ENCODE peak calls at places on chromosomes 6 and 20, in four cellular contexts. G is left ventricle myocardium inferior, S is psoas muscle, R is mammary epithelial cell. X is an unnamed sample.

GRCh38 chr6:54916858-54917257 is 70.3 kb downstream of the FAM83B start:
- DNase-seq in G (no peak), S (no peak), R (peak; percentile 84), X (no peak)

GRCh38 chr6:12422848-12423247 is 132.7 kb downstream of the EDN1 start:
- DNase-seq in G (no peak), S (no peak), R (no peak), X (no peak)

GRCh38 chr6:93105017-93105416 is 314.3 kb downstream of the EPHA7 start:
- DNase-seq in G (no peak), S (no peak), R (no peak), X (no peak)

GRCh38 chr6:17656092-17656491 is 50.6 kb downstream of the NUP153 start:
- DNase-seq in G (no peak), S (no peak), R (peak; percentile 1), X (no peak)

GRCh38 chr6:143397229-143398222 is 53.0 kb downstream of the ADAT2 start:
- DNase-seq in G (no peak), S (peak; percentile 59), R (peak; percentile 100), X (peak; percentile 91)

GRCh38 chr20:25576783-25577530 is 8.4 kb downstream of the NINL start:
- DNase-seq in G (no peak), S (no peak), R (no peak), X (peak; percentile 59)

GRCh38 chr20:3857405-3857804 is 10.8 kb downstream of the MAVS start:
- DNase-seq in G (no peak), S (no peak), R (no peak), X (no peak)

GRCh38 chr20:40990542-40991120 is 38.0 kb upstream of the TOP1 start:
- DNase-seq in G (peak; percentile 73), S (peak; percentile 74), R (peak; percentile 82), X (peak; percentile 88)

GRCh38 chr6:90100059-90100665 is 196.5 kb downstream of the BACH2 start:
- DNase-seq in G (no peak), S (no peak), R (peak; percentile 51), X (no peak)

GRCh38 chr6:129546702-129547101 is 163.3 kb downstream of the ARHGAP18 start:
- DNase-seq in G (no peak), S (no peak), R (no peak), X (no peak)

GRCh38 chr6:79672631-79673065 is 41.5 kb downstream of the SH3BGRL2 start:
- DNase-seq in G (no peak), S (no peak), R (peak; percentile 46), X (no peak)

GRCh38 chr6:2842139-2842552 is 483 bp upstream of the SERPINB1 start:
- DNase-seq in G (no peak), S (no peak), R (no peak), X (no peak)

GRCh38 chr6:70424296-70424695 is 11.0 kb downstream of the FAM135A start:
- DNase-seq in G (no peak), S (no peak), R (no peak), X (no peak)

GRCh38 chr6:167324111-167324510 is 775 bp upstream of the TTLL2 start:
- DNase-seq in G (no peak), S (no peak), R (no peak), X (no peak)

GRCh38 chr20:17614812-17615644 is 45.2 kb downstream of the DSTN start:
- DNase-seq in G (no peak), S (no peak), R (no peak), X (peak; percentile 81)

GRCh38 chr6:46103437-46103836 is 26.4 kb upstream of the ENPP4 start:
- DNase-seq in G (no peak), S (no peak), R (no peak), X (no peak)

GRCh38 chr6:19472850-19473249 is 364.3 kb upstream of the ID4 start:
- DNase-seq in G (no peak), S (no peak), R (no peak), X (no peak)

GRCh38 chr6:16836186-16836981 is 75.1 kb upstream of the ATXN1 start:
- DNase-seq in G (no peak), S (no peak), R (no peak), X (no peak)

GRCh38 chr6:22828179-22829062 is 259.1 kb downstream of the HDGFL1 start:
- DNase-seq in G (no peak), S (no peak), R (peak; percentile 97), X (peak; percentile 75)

GRCh38 chr20:17358854-17359253 is 132.0 kb downstream of the PCSK2 start:
- DNase-seq in G (no peak), S (no peak), R (no peak), X (no peak)

GRCh38 chr20:52996130-52996529 is 24.0 kb downstream of the TSHZ2 start:
- DNase-seq in G (no peak), S (no peak), R (no peak), X (no peak)

GRCh38 chr6:32886674-32887383 is 32.8 kb downstream of the PSMB9 start:
- DNase-seq in G (no peak), S (peak; percentile 27), R (peak; percentile 63), X (peak; percentile 71)

GRCh38 chr6:109308018-109308492 is 74.2 kb downstream of the CD164 start:
- DNase-seq in G (no peak), S (peak; percentile 55), R (peak; percentile 58), X (no peak)

GRCh38 chr6:21219856-21220255 is 373.7 kb upstream of the SOX4 start:
- DNase-seq in G (no peak), S (no peak), R (peak; percentile 31), X (no peak)

GRCh38 chr6:21219241-21219640 is 374.3 kb upstream of the SOX4 start:
- DNase-seq in G (no peak), S (no peak), R (no peak), X (no peak)

GRCh38 chr6:21214738-21215448 is 378.7 kb upstream of the SOX4 start:
- DNase-seq in G (no peak), S (no peak), R (peak; percentile 33), X (no peak)

DNA sequence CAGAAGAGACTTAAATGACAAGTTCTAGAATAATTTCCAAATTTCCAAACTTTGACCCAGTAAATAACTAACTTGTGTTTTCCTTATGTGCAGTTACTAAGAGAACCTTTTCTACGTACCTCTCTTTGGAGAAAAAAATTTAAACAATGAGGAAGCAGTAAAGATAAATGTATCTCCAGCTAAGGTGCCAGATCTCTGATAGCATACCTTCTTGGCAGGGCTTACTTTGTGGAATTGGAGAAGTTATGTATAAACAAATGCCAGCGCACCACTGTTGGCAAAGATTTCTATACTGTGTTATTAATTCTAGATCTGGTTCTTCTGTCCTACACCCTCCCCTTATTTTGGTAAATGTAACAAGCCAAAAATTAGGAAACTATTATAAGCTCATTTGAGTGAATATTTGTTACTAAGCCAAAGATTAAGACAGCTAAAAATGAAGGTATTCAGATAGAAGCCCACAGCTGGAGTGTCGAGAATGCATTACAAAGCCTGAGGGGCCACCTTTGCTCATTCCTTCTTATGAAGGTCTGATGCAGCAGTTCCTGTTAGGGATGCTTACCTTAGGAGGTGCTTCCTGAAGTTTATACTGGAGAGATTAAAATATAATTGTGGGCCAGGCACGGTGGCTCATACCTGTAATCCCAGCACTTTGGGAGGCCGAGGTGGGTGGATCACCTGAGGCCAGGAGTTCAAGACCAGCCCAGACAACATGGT is 373.1 kb upstream of the SOX4 start:
- DNase-seq in G (no peak), S (no peak), R (no peak), X (no peak)
- H3K4me3 ChIP-seq in G (no peak overlapping the region), S (no peak overlapping the region), R (no peak overlapping the region), X (no peak overlapping the region)

GRCh38 chr6:137808836-137809315 is 58.2 kb upstream of the TNFAIP3 start:
- DNase-seq in G (no peak), S (no peak), R (no peak), X (no peak)

GRCh38 chr6:137813308-137813707 is 53.8 kb upstream of the TNFAIP3 start:
- DNase-seq in G (no peak), S (no peak), R (peak; percentile 99), X (no peak)

GRCh38 chr6:137810554-137811120 is 56.4 kb upstream of the TNFAIP3 start:
- DNase-seq in G (no peak), S (no peak), R (no peak), X (no peak)

GRCh38 chr6:137811912-137812553 is 55.0 kb upstream of the TNFAIP3 start:
- DNase-seq in G (no peak), S (no peak), R (no peak), X (no peak)

GRCh38 chr6:137811121-137811911 is 55.7 kb upstream of the TNFAIP3 start:
- DNase-seq in G (peak; percentile 33), S (peak; percentile 49), R (peak; percentile 93), X (peak; percentile 89)
- H3K27ac ChIP-seq in G (no peak overlapping the region), S (no peak overlapping the region), R (peak overlapping the region; percentile 89), X (no peak overlapping the region)

DNA sequence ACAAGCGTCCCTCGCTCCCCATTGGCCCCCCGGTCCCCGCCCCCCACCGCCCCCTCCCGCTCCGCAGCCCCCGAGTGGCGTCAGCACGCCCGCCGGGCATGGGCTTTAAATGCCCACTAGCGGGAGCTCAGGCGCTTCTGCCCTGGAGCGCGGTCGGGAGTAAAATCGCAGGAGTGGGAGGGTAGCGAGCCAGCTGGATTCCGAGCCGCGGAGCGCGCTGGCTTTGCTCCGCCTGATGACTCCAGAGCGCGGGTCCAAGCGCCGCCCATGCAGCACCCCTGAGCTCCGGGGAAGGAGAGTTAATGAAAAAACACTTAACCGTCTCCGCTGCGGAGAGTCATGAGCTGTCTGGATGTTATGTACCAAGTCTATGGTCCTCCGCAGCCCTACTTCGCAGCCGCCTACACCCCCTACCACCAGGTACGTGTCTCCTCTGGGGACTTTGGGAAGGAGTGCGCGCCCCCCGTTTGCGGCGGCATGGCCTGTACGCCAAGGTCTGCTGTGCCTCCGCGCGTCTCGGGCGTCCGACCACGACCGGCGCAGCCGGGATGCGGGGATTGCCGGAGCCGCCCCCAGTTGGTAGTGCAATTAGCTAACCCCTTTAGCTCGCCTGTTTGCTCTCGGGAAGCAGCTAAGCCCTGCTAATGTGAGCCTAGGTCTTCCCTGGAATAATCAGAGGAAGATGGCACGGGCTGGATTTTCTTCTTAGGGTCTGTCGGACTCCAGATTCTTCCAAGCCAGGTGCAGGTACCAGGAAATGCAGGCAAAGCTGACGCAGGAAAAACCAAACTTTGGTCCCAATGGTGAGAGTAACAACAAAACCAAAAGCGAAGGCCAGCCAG is at the start of gene VGLL2:
- DNase-seq in G (peak; percentile 27), S (peak; percentile 79), R (peak; percentile 20), X (peak; percentile 69)
- H3K4me3 ChIP-seq in G (peak within 1 kb of the TSS; percentile 63), S (peak within 1 kb of the TSS; percentile 90), R (peak within 1 kb of the TSS; percentile 25), X (peak within 1 kb of the TSS; percentile 57)

DNA sequence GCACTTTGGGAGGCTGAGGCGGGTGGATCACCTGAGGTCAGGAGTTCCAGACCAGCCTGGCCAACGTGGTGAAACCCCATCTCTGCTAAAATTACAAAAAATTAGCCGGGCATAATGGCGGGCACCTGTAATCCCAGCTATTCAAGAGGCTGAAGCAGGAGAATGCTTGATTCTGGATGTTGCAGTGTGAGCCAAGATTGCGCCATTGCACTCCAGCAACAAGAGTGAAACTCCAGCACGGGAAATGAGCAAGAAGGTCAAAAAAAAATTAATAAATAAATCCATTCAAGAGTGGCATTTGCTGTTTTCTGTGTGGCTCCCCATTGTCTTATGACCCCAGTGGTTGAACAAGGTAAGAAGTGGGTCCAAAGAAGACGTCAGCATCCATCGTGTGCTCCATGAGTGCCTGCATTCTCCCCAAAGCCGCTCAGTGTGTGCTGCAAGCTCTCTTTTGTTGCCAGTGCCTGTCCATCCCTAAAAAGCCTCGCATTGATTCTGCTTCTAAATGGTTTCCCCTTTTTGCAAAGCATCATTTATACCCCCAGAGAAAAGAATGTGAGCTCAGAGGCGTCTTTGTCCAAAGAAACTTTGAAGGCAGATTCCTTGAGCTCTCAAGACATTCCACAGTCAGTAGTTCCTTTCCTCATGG is 38.8 kb upstream of the MAP3K4 start:
- DNase-seq in G (no peak), S (no peak), R (no peak), X (no peak)
- H3K27ac ChIP-seq in G (no peak overlapping the region), S (no peak overlapping the region), R (no peak overlapping the region), X (no peak overlapping the region)

DNA sequence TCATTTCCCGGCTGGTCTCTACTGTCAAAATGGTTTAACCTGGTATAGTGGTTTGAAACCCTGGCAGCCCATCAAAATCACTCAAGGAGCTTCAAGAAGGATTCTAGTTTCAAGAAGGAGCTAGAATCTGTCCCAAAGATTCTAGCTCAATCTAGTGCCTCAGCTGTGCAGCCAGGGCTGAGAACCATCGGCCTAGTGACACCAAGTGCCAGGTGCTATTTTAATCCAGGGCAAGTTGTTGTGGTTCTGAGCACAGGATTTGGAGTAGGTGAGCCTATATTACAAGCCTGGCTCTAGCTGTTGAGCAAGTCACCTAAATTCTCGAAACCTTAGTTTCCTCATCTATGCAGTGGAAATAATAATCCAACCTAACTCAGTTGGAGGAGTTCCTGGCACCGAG is 3.7 kb downstream of the MOCS1 start:
- DNase-seq in G (no peak), S (no peak), R (no peak), X (no peak)
- H3K4me3 ChIP-seq in G (peak overlapping the region; percentile 90), S (peak overlapping the region; percentile 88), R (no peak overlapping the region), X (no peak overlapping the region)